ENCODE peak calls at places on chromosomes 2 and 18, in nine cellular contexts. H, A, F, C, B, K, M, G and E are unnamed samples.

GRCh38 chr2:30694286-30695055 is 112.8 kb downstream of the CAPN13 start:
- DNase-seq in H (no peak), G (no peak), B (peak), F (no peak), K (no peak), A (no peak), C (no peak), M (no peak), E (no peak)

GRCh38 chr2:158413581-158413980 is 43.0 kb downstream of the CCDC148 start:
- DNase-seq in M (no peak), B (no peak), H (no peak), K (no peak), F (no peak), C (no peak), A (peak), G (no peak), E (no peak)

GRCh38 chr18:41244751-41245150 is 710.3 kb upstream of the PIK3C3 start:
- DNase-seq in K (no peak), H (no peak), G (no peak), A (no peak), C (no peak), B (no peak), M (no peak), F (no peak), E (no peak)

GRCh38 chr2:121307048-121307447 is 22.0 kb upstream of the TFCP2L1 start:
- DNase-seq in C (no peak), H (no peak), A (no peak), B (no peak), M (no peak), F (no peak), G (no peak), K (no peak), E (no peak)

GRCh38 chr2:240986787-240987411 is 11.5 kb upstream of the SNED1 start:
- DNase-seq in G (no peak), H (peak), M (no peak), K (no peak), F (peak), A (peak), B (no peak), C (peak), E (no peak)

GRCh38 chr2:104860141-104860790 is 6.4 kb downstream of the POU3F3 start:
- DNase-seq in C (no peak), G (no peak), K (no peak), B (no peak), A (no peak), H (no peak), F (no peak), M (no peak), E (peak)

GRCh38 chr18:48963555-48964480 is 13.1 kb upstream of the SMAD7 start:
- DNase-seq in B (no peak), M (no peak), K (no peak), A (no peak), H (no peak), F (no peak), G (no peak), C (no peak), E (no peak)

GRCh38 chr2:82839046-82839445 is 1620.0 kb downstream of the SUCLG1 start:
- DNase-seq in G (no peak), K (no peak), C (no peak), F (no peak), M (no peak), H (no peak), A (no peak), B (no peak), E (no peak)

GRCh38 chr2:95539836-95540235 is 52.0 kb upstream of the TRIM43 start:
- DNase-seq in F (no peak), A (no peak), G (no peak), M (no peak), K (no peak), H (no peak), B (no peak), C (no peak), E (peak)

GRCh38 chr18:41906528-41907256 is 48.3 kb upstream of the PIK3C3 start:
- DNase-seq in M (no peak), H (no peak), G (peak), A (peak), K (peak), F (no peak), B (no peak), C (no peak), E (peak)

GRCh38 chr2:177106212-177106611 is 106.4 kb upstream of the HNRNPA3 start:
- DNase-seq in H (no peak), K (no peak), B (no peak), G (no peak), M (no peak), F (no peak), C (no peak), A (peak), E (no peak)

GRCh38 chr2:133972786-133973185 is 281.1 kb upstream of the MGAT5 start:
- DNase-seq in F (no peak), H (no peak), A (no peak), M (no peak), B (no peak), C (no peak), K (peak), G (no peak), E (no peak)

GRCh38 chr18:48791636-48792105 is 159.1 kb downstream of the SMAD7 start:
- DNase-seq in F (no peak), K (peak), A (no peak), H (peak), G (no peak), M (peak), C (peak), B (no peak), E (no peak)

GRCh38 chr2:166411473-166412230 is 35.9 kb upstream of the SCN9A start:
- DNase-seq in C (no peak), H (no peak), A (peak), K (peak), B (no peak), M (no peak), G (no peak), F (no peak), E (no peak)

GRCh38 chr2:234459401-234460009 is 37.4 kb downstream of the ARL4C start:
- DNase-seq in H (no peak), G (peak), A (no peak), K (no peak), M (no peak), C (no peak), B (no peak), F (no peak), E (no peak)

GRCh38 chr2:63300835-63301234 is 250.2 kb downstream of the OTX1 start:
- DNase-seq in K (no peak), M (no peak), C (no peak), B (no peak), G (no peak), A (no peak), H (no peak), F (no peak), E (no peak)

GRCh38 chr2:223626713-223627112 is 24.6 kb upstream of the SCG2 start:
- DNase-seq in B (no peak), G (peak), H (no peak), F (no peak), A (peak), C (no peak), M (no peak), K (peak), E (no peak)

GRCh38 chr2:99956232-99957030 is 186.0 kb downstream of the AFF3 start:
- DNase-seq in M (no peak), C (no peak), G (no peak), H (no peak), A (no peak), B (no peak), K (no peak), F (no peak), E (no peak)

GRCh38 chr2:3942841-3943240 is 239.5 kb downstream of the DCDC2C start:
- DNase-seq in H (no peak), F (no peak), M (no peak), G (no peak), B (no peak), A (no peak), C (no peak), K (no peak), E (no peak)

GRCh38 chr2:173580351-173580750 is 225.7 kb downstream of the CDCA7 start:
- DNase-seq in K (no peak), G (no peak), A (no peak), M (no peak), B (no peak), C (no peak), H (no peak), F (no peak), E (no peak)

GRCh38 chr2:241255542-241256167 is 59.8 kb downstream of the HDLBP start:
- DNase-seq in K (no peak), M (no peak), B (peak), F (no peak), H (no peak), C (no peak), G (no peak), A (no peak), E (no peak)

GRCh38 chr2:10452956-10453885 is 5.1 kb upstream of the ODC1 start:
- DNase-seq in H (no peak), K (no peak), A (no peak), F (no peak), M (no peak), G (no peak), B (no peak), C (no peak), E (no peak)

GRCh38 chr2:187580462-187581124 is 26.4 kb upstream of the TFPI start:
- DNase-seq in A (peak), H (no peak), G (peak), B (no peak), M (no peak), F (no peak), C (no peak), K (peak), E (peak)

GRCh38 chr2:134148843-134149472 is 104.9 kb upstream of the MGAT5 start:
- DNase-seq in F (no peak), B (no peak), C (no peak), A (peak), G (no peak), K (no peak), M (no peak), H (no peak), E (no peak)

GRCh38 chr18:46437019-46437418 is 220.0 kb downstream of the LOXHD1 start:
- DNase-seq in F (no peak), H (no peak), A (no peak), C (no peak), K (no peak), M (no peak), G (no peak), B (peak), E (no peak)

GRCh38 chr2:235419996-235420395 is 73.8 kb upstream of the AGAP1 start:
- DNase-seq in H (no peak), G (no peak), C (no peak), B (no peak), K (no peak), M (no peak), F (no peak), A (no peak), E (no peak)

GRCh38 chr2:241020201-241020600 is 21.8 kb downstream of the SNED1 start:
- DNase-seq in H (no peak), K (no peak), F (no peak), M (no peak), A (no peak), C (no peak), B (no peak), G (no peak), E (no peak)

GRCh38 chr2:85913854-85914524 is 25.2 kb upstream of the ST3GAL5 start:
- DNase-seq in M (no peak), F (no peak), K (peak), A (peak), H (no peak), C (no peak), B (no peak), G (peak), E (no peak)

GRCh38 chr2:175010848-175011254 is 5.7 kb upstream of the CHN1 start:
- DNase-seq in B (no peak), M (no peak), G (no peak), K (no peak), F (no peak), C (no peak), H (no peak), A (no peak), E (no peak)

GRCh38 chr2:29196792-29197788 is 81.9 kb downstream of the CLIP4 start:
- DNase-seq in A (peak), G (no peak), F (peak), K (peak), C (peak), B (no peak), H (peak), M (peak), E (peak)

GRCh38 chr18:35491689-35492077 is 6.1 kb downstream of the INO80C start:
- DNase-seq in G (no peak), F (no peak), A (peak), M (no peak), B (no peak), H (no peak), K (no peak), C (no peak), E (no peak)

GRCh38 chr18:63963610-63964256 is 6.1 kb upstream of the SERPINB8 start:
- DNase-seq in F (peak), G (peak), M (peak), C (peak), A (peak), H (no peak), K (peak), B (no peak), E (peak)

GRCh38 chr2:236712304-236712703 is 142.7 kb downstream of the ACKR3 start:
- DNase-seq in C (no peak), M (no peak), F (no peak), G (no peak), K (peak), B (no peak), H (no peak), A (peak), E (no peak)

GRCh38 chr2:197704434-197705142 is 581 bp upstream of the MARS2 start:
- DNase-seq in M (no peak), G (no peak), K (no peak), C (no peak), A (no peak), F (no peak), B (no peak), H (no peak), E (no peak)

GRCh38 chr2:151688719-151689118 is 45.6 kb downstream of the NEB start:
- DNase-seq in M (no peak), G (no peak), F (no peak), H (no peak), C (no peak), K (no peak), A (no peak), B (no peak), E (no peak)

GRCh38 chr2:151695778-151696177 is 38.5 kb downstream of the NEB start:
- DNase-seq in M (no peak), H (no peak), C (no peak), F (no peak), A (no peak), K (no peak), B (no peak), G (no peak), E (no peak)

DNA sequence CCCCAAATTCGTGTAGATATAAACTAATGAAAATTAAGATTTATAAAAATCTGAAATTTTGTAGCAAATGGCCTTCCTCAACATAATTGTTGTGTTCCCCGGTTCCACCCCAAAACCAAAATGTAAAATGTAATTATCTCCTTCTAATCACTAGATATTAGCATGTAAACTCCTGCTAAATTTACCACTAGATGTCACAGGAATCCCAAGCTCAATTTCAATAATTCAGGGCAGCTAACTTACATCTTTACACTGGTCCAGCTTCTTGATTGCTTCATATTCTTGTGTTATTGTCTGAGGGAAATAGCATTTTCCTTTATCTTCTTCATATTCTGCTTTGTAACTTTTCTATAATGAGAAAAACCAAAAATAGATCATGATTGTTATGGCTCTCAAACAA is 42.7 kb downstream of the NEB start:
- DNase-seq in M (no peak), G (no peak), C (no peak), A (no peak), K (no peak), F (no peak), B (no peak), H (no peak), E (no peak)
- TF ChIP-seq CTCF in M (no peak), G (no peak), C (no peak), A (no peak), K (no peak), F (no peak), B (peak), H (no peak), E (peak)

GRCh38 chr2:171707752-171708151 is 20.5 kb downstream of the DYNC1I2 start:
- DNase-seq in G (no peak), B (no peak), F (no peak), C (no peak), K (no peak), A (no peak), M (no peak), H (no peak), E (no peak)

GRCh38 chr2:171709011-171709685 is 21.9 kb downstream of the DYNC1I2 start:
- DNase-seq in G (no peak), H (no peak), B (no peak), K (no peak), F (no peak), C (no peak), M (no peak), A (no peak), E (no peak)

GRCh38 chr2:171702781-171703556 is 15.7 kb downstream of the DYNC1I2 start:
- DNase-seq in A (peak), C (no peak), B (no peak), H (no peak), M (no peak), K (peak), F (no peak), G (no peak), E (no peak)

GRCh38 chr2:171703574-171704347 is 16.5 kb downstream of the DYNC1I2 start:
- DNase-seq in B (no peak), K (peak), G (peak), A (peak), H (no peak), M (no peak), C (no peak), F (no peak), E (peak)

DNA sequence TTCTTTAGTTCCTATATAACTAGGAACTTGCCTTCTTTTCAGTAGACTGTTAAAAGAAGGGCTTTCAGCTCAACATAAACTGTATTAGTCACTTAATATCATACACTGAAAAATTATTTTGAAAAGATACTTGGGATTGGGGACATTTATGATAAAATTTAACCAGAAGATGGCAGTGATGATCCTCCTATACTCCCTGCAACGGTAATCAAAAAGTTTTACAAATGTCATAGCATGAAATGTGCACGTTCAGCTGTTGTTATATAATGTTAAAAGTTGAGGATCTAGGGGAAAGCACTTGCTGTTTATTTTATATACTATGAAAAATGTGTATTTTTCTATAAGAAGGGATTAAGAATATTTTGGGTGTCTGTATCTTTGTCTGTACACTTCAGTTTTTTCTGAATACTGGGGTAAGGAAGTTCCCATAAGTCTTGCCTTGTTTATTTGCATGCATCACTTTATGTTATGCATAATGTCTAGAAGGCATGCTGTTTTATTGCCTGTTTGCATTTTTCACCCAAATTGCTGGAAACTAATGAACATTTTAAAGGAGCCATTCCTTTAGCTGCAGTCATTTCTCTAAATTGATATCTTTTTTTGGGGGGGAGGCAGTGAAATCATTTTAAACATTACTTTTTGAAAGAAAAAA is 19.0 kb downstream of the DYNC1I2 start:
- DNase-seq in A (peak), B (no peak), H (no peak), G (no peak), F (no peak), K (peak), M (no peak), C (no peak), E (peak)
- TF ChIP-seq CTCF in A (peak), B (peak), H (no peak), G (peak), F (no peak), K (peak), M (peak), C (peak), E (peak)

GRCh38 chr18:7577706-7578105 is 10.6 kb downstream of the PTPRM start:
- DNase-seq in A (peak), H (no peak), C (no peak), K (peak), F (no peak), B (no peak), G (no peak), M (no peak), E (no peak)
- TF ChIP-seq CTCF in A (no peak), H (no peak), C (no peak), K (no peak), F (no peak), B (no peak), G (no peak), M (no peak), E (no peak)

DNA sequence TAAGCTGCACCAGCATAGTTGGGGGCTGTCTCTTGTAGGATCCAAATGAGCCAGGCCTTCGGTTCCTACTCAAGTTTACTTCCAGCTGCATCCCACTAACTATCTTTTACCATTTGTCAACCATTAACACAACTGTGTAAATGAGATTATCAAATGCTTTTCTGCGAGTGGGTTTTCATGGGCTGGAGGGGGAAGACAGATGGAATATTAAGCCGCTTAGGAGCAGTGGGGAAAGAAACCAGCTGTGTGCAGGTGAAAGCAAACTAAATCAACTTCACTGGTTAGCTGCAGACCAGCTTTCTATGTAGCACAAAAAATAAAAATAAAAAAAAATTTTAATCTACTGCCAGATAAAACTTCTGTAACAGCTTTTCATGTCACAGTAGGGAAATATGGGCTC is 307.3 kb upstream of the FBXO11 start:
- DNase-seq in H (no peak), G (no peak), A (no peak), M (no peak), F (no peak), K (no peak), C (no peak), B (no peak), E (no peak)
- TF ChIP-seq CTCF in H (no peak), G (no peak), A (no peak), M (no peak), F (no peak), K (no peak), C (no peak), B (no peak), E (no peak)

DNA sequence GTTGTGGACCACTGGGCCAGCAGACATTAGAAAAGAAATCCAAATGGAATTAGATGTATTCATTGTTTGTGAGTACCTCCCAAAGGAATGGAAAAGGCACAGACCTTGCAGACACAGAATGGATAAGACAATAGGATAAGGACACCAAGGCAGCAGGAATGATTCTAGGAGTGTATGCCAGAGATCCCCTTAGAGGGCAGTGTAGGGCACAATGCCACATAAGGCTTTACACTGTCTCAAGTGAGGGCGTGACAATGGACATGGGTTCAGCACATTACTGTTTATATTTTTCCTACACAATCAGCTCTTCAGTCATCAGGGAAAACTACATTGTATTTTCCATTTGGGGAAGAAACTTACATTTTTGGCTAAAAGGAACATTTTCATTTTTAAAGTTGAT is 250.9 kb downstream of the PTH2R start:
- DNase-seq in B (no peak), M (no peak), G (no peak), F (no peak), K (no peak), H (no peak), C (no peak), A (no peak), E (no peak)
- TF ChIP-seq CTCF in B (no peak), M (no peak), G (no peak), F (no peak), K (no peak), H (no peak), C (peak), A (no peak), E (no peak)

GRCh38 chr2:126244937-126245336 is 411.0 kb upstream of the GYPC start:
- DNase-seq in H (no peak), B (no peak), G (no peak), M (peak), K (no peak), C (peak), F (peak), A (peak), E (peak)
- TF ChIP-seq CTCF in H (no peak), B (peak), G (peak), M (peak), K (peak), C (peak), F (no peak), A (peak), E (peak)